ENCODE peak calls at places on chromosome 14, in ten cellular contexts. V is lower leg skin; C is tibial nerve; A is astrocyte; T is thyroid gland; G is CD8-positive, alpha-beta T cell; P is pancreas; E is GM23338; Q is NB4; N is AG10803. Z is an unnamed sample.

GRCh38 chr14:72495668-72496067 is 398.2 kb downstream of the DPF3 start:
- DNase-seq in V (peak; percentile 29), C (no peak), A (no peak), T (no peak), G (no peak), P (no peak), E (no peak), Q (no peak), N (no peak), Z (no peak)

GRCh38 chr14:100333867-100334266 is 10.7 kb downstream of the SLC25A47 start:
- DNase-seq in V (no peak), C (no peak), A (no peak), T (no peak), G (no peak), P (no peak), E (no peak), Q (no peak), N (no peak), Z (no peak)

GRCh38 chr14:78975734-78976133 is 805.6 kb downstream of the NRXN3 start:
- DNase-seq in V (no peak), C (no peak), A (no peak), T (no peak), G (no peak), P (no peak), E (no peak), Q (no peak), N (no peak), Z (no peak)

GRCh38 chr14:99731536-99732435 is 47.7 kb downstream of the CYP46A1 start:
- DNase-seq in V (no peak), C (peak; percentile 40), A (no peak), T (peak; percentile 61), G (no peak), P (peak; percentile 50), E (no peak), Q (no peak), N (no peak), Z (peak; percentile 12)

GRCh38 chr14:92728781-92729364 is 19.6 kb downstream of the LGMN start:
- DNase-seq in V (peak; percentile 35), C (no peak), A (peak; percentile 53), T (peak; percentile 84), G (no peak), P (no peak), E (no peak), Q (peak; percentile 32), N (no peak), Z (no peak)

GRCh38 chr14:104163541-104163940 is 25.2 kb downstream of the KIF26A start:
- DNase-seq in V (no peak), C (no peak), A (no peak), T (no peak), G (no peak), P (no peak), E (no peak), Q (no peak), N (no peak), Z (no peak)

GRCh38 chr14:99780690-99781089 is 12.5 kb upstream of the EML1 start:
- DNase-seq in V (no peak), C (no peak), A (no peak), T (no peak), G (no peak), P (no peak), E (no peak), Q (no peak), N (no peak), Z (peak; percentile 1)

GRCh38 chr14:76352639-76353281 is 23.2 kb upstream of the ESRRB start:
- DNase-seq in V (peak; percentile 14), C (peak; percentile 24), A (peak; percentile 21), T (peak; percentile 42), G (peak; percentile 21), P (peak; percentile 39), E (peak; percentile 93), Q (peak; percentile 67), N (peak; percentile 47), Z (peak; percentile 18)

GRCh38 chr14:56181666-56182065 is 63.5 kb downstream of the PELI2 start:
- DNase-seq in V (no peak), C (no peak), A (no peak), T (peak; percentile 19), G (no peak), P (peak; percentile 90), E (no peak), Q (no peak), N (no peak), Z (no peak)

GRCh38 chr14:77265561-77266335 is 5.3 kb downstream of the NGB start:
- DNase-seq in V (no peak), C (no peak), A (no peak), T (no peak), G (no peak), P (no peak), E (peak; percentile 30), Q (no peak), N (no peak), Z (no peak)

GRCh38 chr14:54535126-54535525 is 25.4 kb downstream of the CGRRF1 start:
- DNase-seq in V (no peak), C (no peak), A (no peak), T (no peak), G (no peak), P (no peak), E (no peak), Q (no peak), N (peak; percentile 58), Z (no peak)

GRCh38 chr14:87066221-87066817 is 926.7 kb downstream of the GALC start:
- DNase-seq in V (no peak), C (no peak), A (no peak), T (no peak), G (no peak), P (no peak), E (peak; percentile 33), Q (peak; percentile 7), N (peak; percentile 2), Z (no peak)

GRCh38 chr14:100581228-100582145 is 5.7 kb downstream of the BEGAIN start:
- DNase-seq in V (no peak), C (no peak), A (no peak), T (no peak), G (no peak), P (no peak), E (no peak), Q (no peak), N (no peak), Z (no peak)

GRCh38 chr14:88017503-88017902 is 12.6 kb downstream of the GPR65 start:
- DNase-seq in V (no peak), C (no peak), A (no peak), T (no peak), G (no peak), P (no peak), E (no peak), Q (no peak), N (no peak), Z (no peak)

GRCh38 chr14:90396342-90397339 is at the start of gene CALM1:
- DNase-seq in V (peak; percentile 88), C (peak; percentile 86), A (peak; percentile 92), T (peak; percentile 90), G (peak; percentile 97), P (peak; percentile 93), E (peak; percentile 94), Q (peak; percentile 96), N (peak; percentile 97), Z (peak; percentile 96)

GRCh38 chr14:93234798-93235197 is 27.7 kb downstream of the UBR7 start:
- DNase-seq in V (no peak), C (no peak), A (peak; percentile 88), T (no peak), G (no peak), P (no peak), E (no peak), Q (no peak), N (peak; percentile 76), Z (no peak)

GRCh38 chr14:39426605-39427004 is 5.6 kb downstream of the FBXO33 start:
- DNase-seq in V (no peak), C (no peak), A (peak; percentile 58), T (no peak), G (no peak), P (no peak), E (peak; percentile 53), Q (peak; percentile 41), N (peak; percentile 78), Z (no peak)

GRCh38 chr14:35366048-35366428 is 38.5 kb downstream of the NFKBIA start:
- DNase-seq in V (peak; percentile 45), C (no peak), A (peak; percentile 56), T (no peak), G (no peak), P (no peak), E (no peak), Q (no peak), N (peak; percentile 56), Z (no peak)

GRCh38 chr14:98122527-98122926 is 1149.5 kb downstream of the BCL11B start:
- DNase-seq in V (no peak), C (no peak), A (no peak), T (no peak), G (no peak), P (no peak), E (no peak), Q (no peak), N (no peak), Z (no peak)

GRCh38 chr14:102500190-102500661 is 9.3 kb downstream of the ANKRD9 start:
- DNase-seq in V (peak; percentile 54), C (no peak), A (peak; percentile 59), T (peak; percentile 94), G (no peak), P (peak; percentile 40), E (no peak), Q (peak; percentile 60), N (peak; percentile 86), Z (peak; percentile 43)
- H3K4me3 ChIP-seq in V (no peak overlapping the region), C (no peak overlapping the region), A (no peak overlapping the region), T (no peak overlapping the region), G (no peak overlapping the region), P (no peak overlapping the region), E (no peak overlapping the region), Q (no peak overlapping the region), N (no peak overlapping the region), Z (no peak overlapping the region)

GRCh38 chr14:58607571-58608317 is 30.0 kb upstream of the DACT1 start:
- DNase-seq in V (no peak), C (no peak), A (peak; percentile 74), T (no peak), G (no peak), P (no peak), E (no peak), Q (no peak), N (peak; percentile 77), Z (no peak)
- TF ChIP-seq CTCF in V (no peak), C (no peak), A (no peak), T (no peak), G (no peak), P (no peak), E (no peak), Q (no peak), N (no peak), Z (no peak)

GRCh38 chr14:105864651-105865265 is 338.4 kb downstream of the TMEM121 start:
- DNase-seq in V (no peak), C (peak; percentile 8), A (no peak), T (peak; percentile 1), G (no peak), P (peak; percentile 10), E (no peak), Q (peak; percentile 50), N (no peak), Z (peak; percentile 12)
- H3K4me3 ChIP-seq in V (no peak overlapping the region), C (no peak overlapping the region), A (no peak overlapping the region), T (no peak overlapping the region), G (no peak overlapping the region), P (no peak overlapping the region), E (no peak overlapping the region), Q (no peak overlapping the region), N (no peak overlapping the region), Z (no peak overlapping the region)

DNA sequence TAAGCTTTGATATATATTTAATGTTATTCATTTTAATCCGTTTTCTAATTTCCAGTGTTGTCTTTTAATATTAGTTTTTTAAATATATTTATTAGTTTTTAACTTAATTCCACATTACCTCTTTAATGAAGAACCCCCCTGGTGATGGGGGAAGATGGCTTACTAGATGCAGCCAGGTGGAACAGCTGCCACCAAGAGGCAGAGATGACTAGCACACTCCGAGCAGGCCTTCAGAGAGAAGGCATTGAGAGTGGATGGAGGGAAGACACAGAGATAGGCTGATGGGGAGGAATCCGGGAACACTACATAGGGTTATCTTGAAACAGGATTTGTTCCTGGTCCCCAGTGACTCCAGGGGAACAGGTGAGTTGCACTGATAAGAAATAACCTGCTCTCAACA is 771.6 kb downstream of the LRFN5 start:
- DNase-seq in V (no peak), C (no peak), A (no peak), T (no peak), G (no peak), P (no peak), E (peak; percentile 40), Q (no peak), N (no peak), Z (no peak)
- TF ChIP-seq CTCF in V (no peak), C (no peak), A (no peak), T (no peak), G (no peak), P (no peak), E (peak; percentile 57), Q (no peak), N (no peak), Z (no peak)